ENCODE peak calls at places on chromosomes 16 and 17, in five cellular contexts. L is fibroblast of pulmonary artery, O is dorsolateral prefrontal cortex, N is tibial artery, M is astrocyte of the spinal cord. Q is an unnamed sample.
A peak's percentile ranks its signal among the peaks of the same experiment; 100 is the strongest.

GRCh38 chr17:2253768-2254406 is 49.7 kb downstream of the SMG6 start:
- DNase-seq in M (no peak), O (no peak), L (no peak), N (no peak), Q (no peak)

GRCh38 chr17:29642171-29642611 is 19.5 kb upstream of the CORO6 start:
- DNase-seq in M (no peak), N (no peak), O (no peak), L (no peak), Q (no peak)

GRCh38 chr17:21351366-21352065 is 24.6 kb upstream of the KCNJ12 start:
- DNase-seq in M (no peak), O (no peak), N (peak; percentile 17), L (no peak), Q (no peak)

GRCh38 chr16:4651842-4652241 is 27.2 kb downstream of the MGRN1 start:
- DNase-seq in M (no peak), O (no peak), N (no peak), L (no peak), Q (no peak)

GRCh38 chr17:64309021-64309420 is 46.0 kb upstream of the TEX2 start:
- DNase-seq in M (no peak), L (no peak), O (no peak), N (no peak), Q (no peak)

GRCh38 chr16:75621170-75621477 is 2.0 kb downstream of the ADAT1 start:
- DNase-seq in M (peak; percentile 65), O (no peak), N (no peak), L (peak; percentile 63), Q (peak; percentile 71)

GRCh38 chr17:31726980-31727427 is 132.0 kb downstream of the COPRS start:
- DNase-seq in N (no peak), M (peak; percentile 59), L (peak; percentile 10), O (no peak), Q (peak; percentile 56)

GRCh38 chr17:64146418-64147109 is 16.6 kb upstream of the ERN1 start:
- DNase-seq in N (peak; percentile 79), L (peak; percentile 77), M (peak; percentile 71), O (peak; percentile 68), Q (peak; percentile 80)

GRCh38 chr17:63946440-63947363 is 14.6 kb upstream of the CD79B start:
- DNase-seq in M (peak; percentile 7), L (peak; percentile 41), N (no peak), O (no peak), Q (peak; percentile 47)

GRCh38 chr17:40905370-40905769 is 20.3 kb upstream of the KRT20 start:
- DNase-seq in L (no peak), N (no peak), M (no peak), O (peak; percentile 40), Q (no peak)

GRCh38 chr16:72262711-72263110 is 90.8 kb upstream of the PMFBP1 start:
- DNase-seq in O (no peak), M (no peak), N (no peak), L (no peak), Q (no peak)

DNA sequence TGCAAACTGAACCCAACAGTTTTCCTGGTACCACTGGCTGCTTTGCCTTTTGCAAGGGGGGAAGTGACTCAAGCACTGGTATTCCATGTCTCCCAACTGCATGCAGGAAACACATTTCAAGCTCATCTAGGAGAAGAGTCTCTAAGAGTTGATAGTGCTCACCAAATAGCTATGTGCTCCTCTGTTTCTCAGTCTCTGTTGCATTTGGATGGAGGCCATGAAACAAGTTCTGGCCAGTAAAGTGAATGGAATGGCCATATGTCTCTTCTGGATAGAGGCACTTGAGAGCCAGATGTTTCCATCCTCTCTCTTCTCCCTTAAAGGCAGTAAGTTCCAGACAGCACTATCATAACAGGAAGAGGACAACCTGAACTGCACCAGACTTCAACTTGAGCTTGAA is 60.6 kb downstream of the C16orf82 start:
- DNase-seq in L (peak; percentile 5), M (no peak), N (no peak), O (no peak), Q (peak; percentile 49)
- TF ChIP-seq CTCF in L (no peak), M (no peak), N (no peak), O (no peak), Q (no peak)

GRCh38 chr16:78390828-78391227 is 291.4 kb downstream of the WWOX start:
- DNase-seq in O (no peak), M (no peak), L (no peak), N (no peak), Q (no peak)

GRCh38 chr16:78392585-78393195 is 293.2 kb downstream of the WWOX start:
- DNase-seq in O (no peak), M (no peak), N (no peak), L (no peak), Q (no peak)

GRCh38 chr16:78396046-78396445 is 296.6 kb downstream of the WWOX start:
- DNase-seq in O (no peak), M (no peak), L (no peak), N (no peak), Q (no peak)

GRCh38 chr16:78395035-78395434 is 295.6 kb downstream of the WWOX start:
- DNase-seq in N (no peak), L (no peak), O (no peak), M (no peak), Q (no peak)

GRCh38 chr16:78396673-78397072 is 297.2 kb downstream of the WWOX start:
- DNase-seq in M (no peak), L (no peak), N (no peak), O (no peak), Q (no peak)
- H3K4me3 ChIP-seq in M (no peak overlapping the region), L (no peak overlapping the region), N (no peak overlapping the region), O (no peak overlapping the region), Q (no peak overlapping the region)

GRCh38 chr16:706189-707061 is 824 bp upstream of the FBXL16 start:
- DNase-seq in M (no peak), O (no peak), N (no peak), L (no peak), Q (no peak)
- TF ChIP-seq CTCF in M (no peak), O (no peak), N (no peak), L (no peak), Q (no peak)

DNA sequence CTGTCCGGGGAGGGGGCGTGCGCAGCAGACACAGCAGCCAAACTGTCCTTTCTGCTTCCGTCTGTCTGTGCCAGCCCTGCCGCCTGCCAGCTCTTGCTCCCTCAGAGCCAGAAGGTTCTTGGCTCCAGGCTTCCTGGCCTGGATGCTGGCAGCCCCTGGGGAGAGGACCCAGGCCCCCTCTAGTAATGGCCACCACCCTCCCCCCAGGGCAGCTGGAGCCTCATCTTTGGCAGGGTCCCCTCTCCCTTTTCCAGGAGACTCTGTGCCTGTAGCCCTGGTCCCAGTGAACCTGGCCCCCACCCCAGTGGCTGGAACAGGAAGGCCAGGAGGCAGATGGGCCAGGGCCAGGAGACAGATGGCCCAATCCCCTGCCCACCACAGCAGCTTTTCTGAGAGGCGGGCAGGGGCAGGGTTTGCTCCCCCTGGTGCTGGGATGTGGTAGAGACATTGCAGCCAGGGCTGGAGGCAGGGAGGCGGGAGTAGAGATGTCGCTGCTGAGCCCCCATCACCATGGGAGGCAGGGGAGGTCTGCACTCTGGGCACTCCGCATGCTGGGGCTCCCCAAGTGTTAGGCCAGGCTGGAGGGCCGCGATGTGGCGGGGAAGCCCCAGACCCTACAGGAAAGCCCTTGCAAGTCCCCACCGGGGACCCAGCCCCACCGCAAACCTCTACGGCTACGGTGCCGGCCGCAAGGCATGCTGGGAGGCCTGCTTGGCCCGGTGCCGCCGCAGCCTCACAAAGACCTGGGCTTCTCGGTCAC is 16.7 kb downstream of the UNC13D start:
- DNase-seq in M (peak; percentile 55), L (peak; percentile 65), O (peak; percentile 68), N (peak; percentile 59), Q (peak; percentile 76)
- H3K4me3 ChIP-seq in M (no peak overlapping the region), L (no peak overlapping the region), O (peak overlapping the region; percentile 39), N (peak overlapping the region; percentile 38), Q (peak overlapping the region; percentile 54)

GRCh38 chr16:85220125-85220839 is 108.0 kb upstream of the CIBAR2 start:
- DNase-seq in M (peak; percentile 92), L (peak; percentile 79), O (peak; percentile 84), N (no peak), Q (peak; percentile 77)
- TF ChIP-seq CTCF in M (no peak), L (no peak), O (peak; percentile 17), N (peak; percentile 12), Q (no peak)

DNA sequence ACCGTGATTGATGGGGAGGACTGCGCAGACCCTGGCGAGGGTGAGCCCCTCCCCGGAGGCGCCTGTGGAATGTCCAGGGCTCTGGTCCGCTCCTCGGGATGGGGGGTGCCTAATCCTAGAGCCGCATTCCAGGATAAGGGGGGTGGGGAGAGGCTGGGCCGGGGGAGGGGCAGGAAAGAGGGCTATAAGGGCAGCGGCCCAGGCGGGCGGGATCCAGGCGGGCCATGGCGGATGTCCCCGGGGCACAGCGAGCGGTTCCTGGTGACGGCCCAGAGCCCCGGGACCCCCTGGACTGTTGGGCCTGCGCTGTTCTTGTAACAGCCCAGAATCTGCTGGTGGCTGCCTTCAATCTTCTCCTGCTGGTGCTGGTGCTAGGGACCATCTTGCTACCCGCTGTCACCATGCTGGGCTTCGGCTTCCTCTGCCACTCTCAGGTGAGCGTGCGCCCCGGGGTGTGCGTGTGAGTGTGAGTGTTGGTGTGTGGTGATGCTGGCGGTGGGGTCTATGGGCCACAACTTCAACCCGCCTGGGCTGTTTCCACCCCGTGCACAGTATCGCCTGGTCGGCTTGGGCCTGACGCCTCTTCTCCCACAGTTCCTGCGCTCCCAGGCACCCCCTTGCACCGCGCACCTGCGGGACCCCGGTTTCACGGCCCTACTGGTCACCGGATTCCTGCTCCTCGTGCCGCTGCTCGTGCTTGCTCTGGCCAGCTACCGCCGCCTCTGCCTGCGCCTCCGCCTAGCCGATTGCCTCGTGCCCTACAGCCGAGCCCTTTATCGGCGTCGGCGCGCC is at the start of gene TMEM88:
- DNase-seq in N (no peak), L (no peak), O (no peak), M (no peak), Q (peak; percentile 16)
- H3K4me3 ChIP-seq in N (peak within 1 kb of the TSS; percentile 66), L (peak within 1 kb of the TSS; percentile 81), O (no peak within 1 kb of the TSS), M (no peak within 1 kb of the TSS), Q (peak within 1 kb of the TSS; percentile 72)

GRCh38 chr17:44007346-44008204 is 3.2 kb downstream of the NAGS start:
- DNase-seq in M (no peak), N (no peak), L (no peak), O (no peak), Q (no peak)
- TF ChIP-seq CTCF in M (no peak), N (no peak), L (no peak), O (no peak), Q (no peak)

GRCh38 chr16:49462989-49463371 is 89.4 kb downstream of the C16orf78 start:
- DNase-seq in L (no peak), O (no peak), N (no peak), M (no peak), Q (no peak)

GRCh38 chr16:49464877-49465504 is 91.4 kb downstream of the C16orf78 start:
- DNase-seq in M (no peak), O (no peak), N (no peak), L (no peak), Q (no peak)

GRCh38 chr16:49463529-49463928 is 89.9 kb downstream of the C16orf78 start:
- DNase-seq in O (no peak), M (no peak), N (no peak), L (no peak), Q (no peak)

GRCh38 chr16:49462356-49462988 is 88.9 kb downstream of the C16orf78 start:
- DNase-seq in M (no peak), L (no peak), N (no peak), O (no peak), Q (no peak)

DNA sequence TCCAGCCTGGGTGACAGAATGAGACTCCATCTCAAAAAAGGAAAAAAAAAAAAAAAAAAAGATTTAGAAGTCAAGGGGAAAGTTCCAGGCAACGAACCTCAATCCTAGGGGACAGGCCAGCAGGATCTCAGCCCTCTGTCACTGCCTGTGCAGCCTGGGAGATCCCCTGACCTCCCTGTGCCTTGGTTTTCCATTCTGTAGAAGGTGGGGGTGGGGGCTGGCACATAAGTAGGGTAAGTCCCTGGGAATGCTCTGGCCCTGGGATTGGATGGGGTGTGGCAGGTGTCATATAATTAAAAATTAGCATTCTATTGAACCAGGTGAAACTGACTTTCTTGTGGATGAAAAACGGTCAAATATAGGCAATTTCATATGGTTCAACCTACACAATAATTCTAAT is 90.5 kb downstream of the C16orf78 start:
- DNase-seq in M (no peak), O (no peak), N (no peak), L (no peak), Q (no peak)
- H3K4me3 ChIP-seq in M (no peak overlapping the region), O (no peak overlapping the region), N (no peak overlapping the region), L (no peak overlapping the region), Q (no peak overlapping the region)

Q was measured in choroid plexus epithelial cell.